ENCODE peak calls at places on chromosome 3, in four cellular contexts. G, A, N and I are unnamed samples.

GRCh38 chr3:46422617-46423016 is 15.6 kb downstream of the CCRL2 start:
- DNase-seq in N (no peak), A (no peak), G (no peak), I (no peak)

GRCh38 chr3:143070977-143071551 is 48.5 kb upstream of the CHST2 start:
- DNase-seq in N (peak), G (no peak), A (peak), I (peak)

GRCh38 chr3:48466386-48467109 is 20.0 kb downstream of the ATRIP start:
- DNase-seq in G (no peak), A (no peak), N (no peak), I (no peak)

GRCh38 chr3:126908752-126909275 is 74.1 kb upstream of the PLXNA1 start:
- DNase-seq in G (no peak), A (no peak), N (no peak), I (peak)

GRCh38 chr3:23325466-23326065 is 122.4 kb downstream of the UBE2E2 start:
- DNase-seq in A (peak), N (no peak), G (no peak), I (peak)

GRCh38 chr3:71109241-71109976 is 474.1 kb downstream of the FOXP1 start:
- DNase-seq in A (peak), N (no peak), G (no peak), I (peak)

GRCh38 chr3:126197854-126198584 is 17.6 kb upstream of the ALDH1L1 start:
- DNase-seq in G (peak), N (no peak), A (peak), I (peak)

GRCh38 chr3:101216710-101217457 is 103.5 kb downstream of the IMPG2 start:
- DNase-seq in N (peak), A (peak), G (peak), I (peak)

GRCh38 chr3:111521881-111522280 is 20.1 kb upstream of the CD96 start:
- DNase-seq in N (no peak), A (peak), G (no peak), I (no peak)

GRCh38 chr3:124800511-124801374 is 70.5 kb downstream of the UMPS start:
- DNase-seq in A (no peak), N (no peak), G (no peak), I (peak)

GRCh38 chr3:47855461-47856383 is 52.8 kb downstream of the DHX30 start:
- DNase-seq in N (no peak), G (peak), A (no peak), I (no peak)

GRCh38 chr3:150005243-150006102 is 34.8 kb upstream of the PFN2 start:
- DNase-seq in G (no peak), A (peak), N (no peak), I (peak)

GRCh38 chr3:126356373-126357298 is 572 bp downstream of the KLF15 start:
- DNase-seq in N (no peak), A (peak), G (peak), I (peak)

GRCh38 chr3:126432361-126432760 is 37.7 kb downstream of the CFAP100 start:
- DNase-seq in N (no peak), G (no peak), A (peak), I (peak)

GRCh38 chr3:32239638-32240550 is 1.4 kb downstream of the CMTM8 start:
- DNase-seq in G (no peak), A (peak), N (no peak), I (peak)

GRCh38 chr3:135982922-135983581 is 17.5 kb downstream of the PPP2R3A start:
- DNase-seq in N (no peak), G (no peak), A (peak), I (peak)

GRCh38 chr3:120741837-120742197 is 499 bp downstream of the RABL3 start:
- DNase-seq in G (no peak), N (no peak), A (peak), I (no peak)

GRCh38 chr3:42660131-42660715 is 6.7 kb downstream of the ZBTB47 start:
- DNase-seq in N (no peak), A (peak), G (no peak), I (no peak)

GRCh38 chr3:106345353-106346027 is 476.7 kb upstream of the CBLB start:
- DNase-seq in A (peak), G (no peak), N (peak), I (peak)

GRCh38 chr3:13884851-13885703 is 5.2 kb upstream of the WNT7A start:
- DNase-seq in A (peak), N (no peak), G (no peak), I (peak)

GRCh38 chr3:81349941-81350340 is 411.5 kb downstream of the GBE1 start:
- DNase-seq in N (no peak), G (no peak), A (no peak), I (no peak)

GRCh38 chr3:40043444-40043755 is 234.0 kb downstream of the MYRIP start:
- DNase-seq in G (no peak), A (peak), N (no peak), I (peak)

GRCh38 chr3:47791193-47791855 is 9.6 kb upstream of the SMARCC1 start:
- DNase-seq in G (no peak), N (no peak), A (no peak), I (no peak)

GRCh38 chr3:42846682-42847522 is 28.8 kb downstream of the CYP8B1 start:
- DNase-seq in G (peak), N (no peak), A (no peak), I (no peak)

DNA sequence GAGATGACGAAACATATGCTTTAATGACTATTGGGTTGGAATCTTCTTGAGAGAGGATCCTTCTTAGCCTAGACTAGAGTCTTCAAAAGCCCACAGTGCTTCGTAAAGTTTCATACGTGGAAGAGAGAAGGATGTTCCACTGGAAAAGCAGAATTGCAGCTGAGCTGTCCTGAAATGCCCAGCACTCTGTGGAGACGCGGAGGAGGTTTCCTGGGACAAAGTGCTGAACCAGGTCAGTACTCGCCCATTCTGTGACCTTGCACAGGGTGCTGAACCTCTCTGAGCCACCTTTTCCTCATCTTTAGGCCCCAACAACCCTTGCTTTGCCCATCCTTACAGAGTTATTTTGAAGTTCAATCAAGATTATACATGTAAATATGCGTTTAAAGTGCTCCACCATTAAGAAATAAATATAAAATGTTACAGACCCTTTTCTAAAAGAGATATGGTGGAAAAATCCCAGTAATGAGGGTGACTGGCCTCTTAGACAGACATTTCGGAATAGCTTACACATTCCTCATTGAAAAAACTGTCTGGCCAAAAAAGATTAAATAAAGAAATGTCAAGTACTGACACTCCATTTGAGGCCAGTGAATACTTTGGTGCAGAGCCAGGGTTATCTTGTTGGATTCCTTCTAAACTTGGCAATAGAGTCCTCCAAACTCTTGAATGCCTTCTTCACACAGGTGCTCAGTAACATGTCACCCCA is 4.2 kb upstream of the MAGEF1 start:
- DNase-seq in A (no peak), G (no peak), N (no peak), I (peak)
- H3K4me3 ChIP-seq in A (no peak), G (no peak), N (no peak), I (no peak)

GRCh38 chr3:5606884-5607472 is 419.5 kb downstream of the EDEM1 start:
- DNase-seq in G (no peak), A (no peak), N (no peak), I (no peak)
- H3K4me3 ChIP-seq in G (no peak), A (no peak), N (no peak), I (no peak)

GRCh38 chr3:141241248-141242034 is 9.8 kb downstream of the PXYLP1 start:
- DNase-seq in G (peak), N (no peak), A (peak), I (no peak)

GRCh38 chr3:141243295-141243707 is 11.7 kb downstream of the PXYLP1 start:
- DNase-seq in A (peak), N (no peak), G (no peak), I (peak)

GRCh38 chr3:141240290-141241247 is 8.9 kb downstream of the PXYLP1 start:
- DNase-seq in G (no peak), N (no peak), A (peak), I (peak)

GRCh38 chr3:141242035-141242721 is 10.6 kb downstream of the PXYLP1 start:
- DNase-seq in N (no peak), A (peak), G (peak), I (no peak)

GRCh38 chr3:141242722-141243092 is 11.1 kb downstream of the PXYLP1 start:
- DNase-seq in A (no peak), N (no peak), G (no peak), I (no peak)
- H3K4me3 ChIP-seq in A (no peak), N (no peak), G (no peak), I (no peak)

DNA sequence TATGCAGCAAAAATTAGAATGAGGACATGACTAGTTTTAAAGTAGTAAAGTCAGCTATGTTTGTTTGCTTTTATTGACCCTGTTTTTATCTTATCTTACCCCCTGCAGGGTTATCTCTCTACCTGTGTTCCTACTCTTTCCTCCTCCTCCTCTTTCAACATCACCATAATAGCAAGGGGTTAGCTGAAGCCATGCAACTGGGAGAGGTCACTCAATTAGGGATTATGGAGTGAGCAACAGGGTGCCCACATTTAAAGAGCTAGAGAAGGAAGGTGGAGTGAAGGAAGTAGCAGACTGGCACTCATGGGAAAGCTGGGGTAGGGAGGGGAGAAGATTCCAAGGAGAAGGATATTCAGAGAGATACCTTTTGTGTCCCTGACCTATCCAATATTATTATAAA is 125.9 kb downstream of the LRTM1 start:
- DNase-seq in N (no peak), A (no peak), G (no peak), I (no peak)
- H3K4me3 ChIP-seq in N (no peak), A (no peak), G (no peak), I (no peak)

GRCh38 chr3:184229424-184230080 is at the start of gene VWA5B2:
- DNase-seq in G (no peak), A (no peak), N (no peak), I (peak)
- H3K4me3 ChIP-seq in G (peak), A (no peak), N (peak), I (peak)

GRCh38 chr3:57755368-57756021 is 614 bp upstream of the SLMAP start:
- DNase-seq in N (no peak), G (peak), A (peak), I (peak)

GRCh38 chr3:57756022-57756527 is at the start of gene SLMAP:
- DNase-seq in G (peak), N (peak), A (peak), I (peak)

GRCh38 chr3:57757642-57758297 is 1.7 kb downstream of the SLMAP start:
- DNase-seq in N (no peak), A (peak), G (no peak), I (peak)

GRCh38 chr3:57756528-57757401 is 656 bp downstream of the SLMAP start:
- DNase-seq in N (no peak), A (peak), G (peak), I (peak)

GRCh38 chr3:57758686-57759085 is 2.6 kb downstream of the SLMAP start:
- DNase-seq in N (no peak), A (peak), G (no peak), I (peak)
- H3K4me3 ChIP-seq in N (peak), A (peak), G (no peak), I (peak)

GRCh38 chr3:45166283-45166879 is 20.2 kb upstream of the CDCP1 start:
- DNase-seq in N (no peak), G (no peak), A (no peak), I (no peak)

GRCh38 chr3:45168451-45168850 is 22.3 kb upstream of the CDCP1 start:
- DNase-seq in N (no peak), G (no peak), A (no peak), I (no peak)

GRCh38 chr3:45170071-45170470 is 23.9 kb upstream of the CDCP1 start:
- DNase-seq in N (no peak), A (no peak), G (no peak), I (no peak)

GRCh38 chr3:45165497-45166282 is 19.5 kb upstream of the CDCP1 start:
- DNase-seq in G (no peak), A (no peak), N (no peak), I (no peak)

GRCh38 chr3:45167011-45167911 is 21.1 kb upstream of the CDCP1 start:
- DNase-seq in N (peak), G (peak), A (peak), I (peak)
- H3K4me3 ChIP-seq in N (peak), G (no peak), A (no peak), I (peak)

GRCh38 chr3:114685053-114685630 is 391.3 kb downstream of the TIGIT start:
- DNase-seq in G (no peak), N (no peak), A (no peak), I (peak)
- H3K4me3 ChIP-seq in G (no peak), N (no peak), A (no peak), I (no peak)

DNA sequence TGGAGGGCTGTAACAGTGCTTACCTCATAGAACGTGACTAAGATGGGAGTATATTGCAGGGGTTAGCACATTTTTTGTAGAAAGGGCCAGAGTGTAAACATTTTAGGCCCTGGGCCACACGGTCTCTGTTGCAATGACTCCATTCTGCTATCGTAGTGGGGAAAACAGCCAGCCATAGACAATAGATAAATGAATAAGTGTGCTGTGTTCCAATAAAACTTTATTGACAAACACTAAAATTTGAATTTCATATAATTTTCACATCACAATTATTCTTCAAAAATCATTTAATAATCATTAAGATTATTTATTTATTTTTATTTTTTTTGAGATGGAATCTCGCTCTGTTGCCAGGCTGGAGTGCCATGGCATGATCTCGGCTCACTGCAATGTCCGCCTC is 478.6 kb downstream of the SHQ1 start:
- DNase-seq in A (no peak), N (no peak), G (no peak), I (no peak)
- H3K4me3 ChIP-seq in A (no peak), N (no peak), G (no peak), I (no peak)

GRCh38 chr3:94176886-94177285 is 114.0 kb downstream of the NSUN3 start:
- DNase-seq in G (no peak), N (no peak), A (peak), I (peak)
- H3K4me3 ChIP-seq in G (no peak), N (no peak), A (no peak), I (peak)